ENCODE peak calls at places on chromosomes 7 and 10, in nine cellular contexts. Y is tibial nerve, F is psoas muscle, X is esophagus muscularis mucosa, I is uterus, P is heart right ventricle, R is sigmoid colon, B is A549, H is PC-3. N is an unnamed sample. For H3K4me1, the result is how much of the 10 kb centered on the place peaks cover.

GRCh38 chr7:133542209-133542780 is 289.4 kb downstream of the EXOC4 start:
- DNase-seq in Y (no peak), F (no peak), X (no peak), I (no peak), P (no peak), R (no peak), B (no peak), H (no peak), N (no peak)

GRCh38 chr10:1297566-1298301 is 241.5 kb downstream of the WDR37 start:
- DNase-seq in Y (no peak), F (no peak), X (no peak), I (no peak), P (no peak), R (no peak), B (no peak), H (no peak), N (no peak)

GRCh38 chr10:132627736-132628512 is 90.3 kb downstream of the INPP5A start:
- DNase-seq in Y (no peak), F (peak), X (no peak), I (peak), P (peak), R (peak), B (no peak), H (no peak), N (peak)

GRCh38 chr7:3959364-3959763 is 658.3 kb downstream of the SDK1 start:
- DNase-seq in Y (no peak), F (no peak), X (no peak), I (no peak), P (no peak), R (no peak), B (no peak), H (no peak), N (no peak)

GRCh38 chr7:27187702-27188665 is 3.0 kb upstream of the HOXA11 start:
- DNase-seq in Y (peak), F (no peak), X (no peak), I (no peak), P (no peak), R (peak), B (no peak), H (peak), N (no peak)

GRCh38 chr7:159229683-159230475 is 85.2 kb upstream of the VIPR2 start:
- DNase-seq in Y (no peak), F (no peak), X (peak), I (no peak), P (no peak), R (no peak), B (no peak), H (no peak), N (no peak)

GRCh38 chr10:120432209-120432608 is 24.8 kb upstream of the PLPP4 start:
- DNase-seq in Y (no peak), F (no peak), X (no peak), I (no peak), P (no peak), R (no peak), B (no peak), H (no peak), N (no peak)

GRCh38 chr10:37146443-37146842 is 21.0 kb downstream of the ANKRD30A start:
- DNase-seq in Y (no peak), F (no peak), X (no peak), I (no peak), P (no peak), R (no peak), B (peak), H (peak), N (no peak)

GRCh38 chr7:26993816-26994810 is 101.7 kb downstream of the HOXA1 start:
- DNase-seq in Y (no peak), F (no peak), X (no peak), I (no peak), P (no peak), R (no peak), B (no peak), H (no peak), N (no peak)

GRCh38 chr7:6494365-6494764 is 46.6 kb upstream of the DAGLB start:
- DNase-seq in Y (no peak), F (no peak), X (no peak), I (no peak), P (no peak), R (no peak), B (no peak), H (no peak), N (no peak)

GRCh38 chr7:25118048-25118753 is 6.9 kb downstream of the CYCS start:
- DNase-seq in Y (no peak), F (no peak), X (no peak), I (no peak), P (no peak), R (no peak), B (no peak), H (no peak), N (no peak)

GRCh38 chr7:137254766-137255165 is 88.8 kb downstream of the PTN start:
- DNase-seq in Y (no peak), F (no peak), X (no peak), I (no peak), P (no peak), R (no peak), B (no peak), H (no peak), N (no peak)

GRCh38 chr7:148501707-148502139 is 88.8 kb upstream of the C7orf33 start:
- DNase-seq in Y (no peak), F (no peak), X (peak), I (no peak), P (no peak), R (no peak), B (no peak), H (peak), N (no peak)

GRCh38 chr10:102554531-102554930 is 50.8 kb downstream of the SUFU start:
- DNase-seq in Y (no peak), F (no peak), X (no peak), I (no peak), P (no peak), R (no peak), B (no peak), H (no peak), N (no peak)

GRCh38 chr7:102933763-102934162 is 21.0 kb downstream of the LRRC17 start:
- DNase-seq in Y (no peak), F (peak), X (no peak), I (peak), P (peak), R (peak), B (no peak), H (no peak), N (peak)

GRCh38 chr10:49165940-49166803 is 22.0 kb downstream of the TMEM273 start:
- DNase-seq in Y (no peak), F (no peak), X (no peak), I (no peak), P (no peak), R (no peak), B (no peak), H (no peak), N (no peak)

GRCh38 chr10:122062831-122063674 is 74.1 kb downstream of the TACC2 start:
- DNase-seq in Y (peak), F (peak), X (peak), I (peak), P (peak), R (peak), B (peak), H (peak), N (peak)

GRCh38 chr10:23158370-23158769 is 33.7 kb upstream of the PTF1A start:
- DNase-seq in Y (no peak), F (no peak), X (peak), I (peak), P (no peak), R (no peak), B (peak), H (peak), N (no peak)

GRCh38 chr10:75276029-75276872 is 40.5 kb upstream of the COMTD1 start:
- DNase-seq in Y (no peak), F (no peak), X (no peak), I (no peak), P (peak), R (peak), B (no peak), H (no peak), N (no peak)

GRCh38 chr10:112260831-112261230 is 22.4 kb upstream of the TECTB start:
- DNase-seq in Y (no peak), F (no peak), X (peak), I (no peak), P (no peak), R (no peak), B (no peak), H (no peak), N (no peak)

GRCh38 chr10:92891885-92892705 is 43.8 kb downstream of the EXOC6 start:
- DNase-seq in Y (no peak), F (peak), X (no peak), I (peak), P (no peak), R (peak), B (peak), H (peak), N (no peak)

GRCh38 chr7:70299447-70299807 is 701.2 kb downstream of the AUTS2 start:
- DNase-seq in Y (no peak), F (no peak), X (no peak), I (no peak), P (no peak), R (no peak), B (no peak), H (no peak), N (no peak)

GRCh38 chr7:138865843-138866242 is 67.8 kb upstream of the ATP6V0A4 start:
- DNase-seq in Y (no peak), F (no peak), X (no peak), I (no peak), P (no peak), R (no peak), B (no peak), H (peak), N (no peak)

GRCh38 chr7:158763454-158764033 is 58.9 kb upstream of the NCAPG2 start:
- DNase-seq in Y (no peak), F (no peak), X (no peak), I (no peak), P (no peak), R (no peak), B (no peak), H (no peak), N (no peak)

GRCh38 chr10:63573068-63573697 is 52.0 kb downstream of the REEP3 start:
- DNase-seq in Y (no peak), F (no peak), X (no peak), I (no peak), P (no peak), R (no peak), B (no peak), H (no peak), N (no peak)

GRCh38 chr7:158259141-158259540 is 328.5 kb downstream of the PTPRN2 start:
- DNase-seq in Y (no peak), F (no peak), X (no peak), I (no peak), P (no peak), R (no peak), B (no peak), H (no peak), N (no peak)

GRCh38 chr10:17841055-17841454 is 31.9 kb downstream of the MRC1 start:
- DNase-seq in Y (no peak), F (no peak), X (no peak), I (no peak), P (no peak), R (no peak), B (no peak), H (peak), N (no peak)

GRCh38 chr10:119859422-119860258 is 13.0 kb downstream of the MCMBP start:
- DNase-seq in Y (no peak), F (no peak), X (no peak), I (no peak), P (no peak), R (no peak), B (peak), H (peak), N (no peak)

GRCh38 chr10:131315343-131315742 is 3.8 kb upstream of the TCERG1L start:
- DNase-seq in Y (no peak), F (no peak), X (no peak), I (no peak), P (no peak), R (no peak), B (no peak), H (no peak), N (no peak)

GRCh38 chr7:26397786-26398435 is 106.2 kb downstream of the SNX10 start:
- DNase-seq in Y (no peak), F (peak), X (no peak), I (no peak), P (peak), R (no peak), B (peak), H (peak), N (no peak)

GRCh38 chr10:133258066-133258817 is 18.4 kb downstream of the ADAM8 start:
- DNase-seq in Y (no peak), F (no peak), X (no peak), I (no peak), P (no peak), R (no peak), B (no peak), H (peak), N (no peak)

DNA sequence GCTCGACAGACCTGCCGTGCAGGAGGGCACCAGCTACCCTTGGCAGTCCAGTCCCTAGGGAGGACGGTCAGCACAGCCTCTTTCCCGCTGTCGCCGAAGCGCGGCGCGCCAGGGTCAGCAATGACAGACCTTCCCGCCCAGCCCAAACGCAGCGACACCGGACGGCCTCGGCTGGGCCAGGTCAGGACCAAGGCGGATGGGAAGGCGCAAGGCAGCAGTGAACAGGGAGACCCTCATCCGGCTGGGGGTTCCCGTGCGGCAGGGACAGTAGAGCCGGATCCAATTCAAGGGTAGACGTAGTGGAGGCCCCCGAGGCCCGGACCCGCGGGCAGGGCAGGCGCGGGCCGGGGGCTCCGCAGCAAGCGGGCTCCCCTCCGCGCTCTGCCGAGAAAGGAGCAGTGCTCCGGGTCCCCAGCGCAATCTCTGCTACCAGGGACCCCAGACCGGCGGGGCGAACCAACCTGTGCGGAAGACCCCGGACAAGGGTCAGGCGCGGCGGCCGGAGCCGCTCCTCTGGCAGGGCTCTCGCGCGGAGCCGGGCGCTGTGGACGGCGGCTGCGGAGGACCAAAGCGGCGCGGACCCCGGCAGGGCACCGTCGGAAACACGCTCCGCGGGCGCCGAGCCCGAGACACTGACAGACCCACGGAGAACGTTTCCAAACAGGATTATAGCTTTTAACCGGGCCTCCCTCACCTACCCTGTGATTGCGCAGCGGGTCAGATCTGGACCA is at the start of gene SEC31B:
- DNase-seq in Y (no peak), F (peak), X (no peak), I (no peak), P (peak), R (no peak), B (no peak), H (no peak), N (no peak)
- TF ChIP-seq CTCF in Y (no peak), F (no peak), X (no peak), I (no peak), P (no peak), R (no peak), B (no peak), H (no peak), N (no peak)

GRCh38 chr7:123665157-123665556 is 9.5 kb downstream of the LMOD2 start:
- DNase-seq in Y (no peak), F (no peak), X (no peak), I (no peak), P (no peak), R (no peak), B (no peak), H (peak), N (no peak)
- H3K4me1 ChIP-seq in Y (under half), F (under half), X (under half), I (under half), P (under half), R (under half), B (under half), H (under half), N (under half)

GRCh38 chr7:152568972-152569371 is 107.0 kb downstream of the XRCC2 start:
- DNase-seq in Y (no peak), F (no peak), X (no peak), I (no peak), P (no peak), R (no peak), B (no peak), H (no peak), N (no peak)

GRCh38 chr7:152564656-152565055 is 111.3 kb downstream of the XRCC2 start:
- DNase-seq in Y (no peak), F (no peak), X (no peak), I (no peak), P (no peak), R (no peak), B (no peak), H (no peak), N (no peak)

GRCh38 chr7:152571031-152571430 is 104.9 kb downstream of the XRCC2 start:
- DNase-seq in Y (no peak), F (no peak), X (no peak), I (no peak), P (no peak), R (no peak), B (no peak), H (no peak), N (no peak)

GRCh38 chr7:152565731-152566130 is 110.2 kb downstream of the XRCC2 start:
- DNase-seq in Y (no peak), F (no peak), X (no peak), I (no peak), P (no peak), R (no peak), B (no peak), H (no peak), N (no peak)
- H3K4me3 ChIP-seq in Y (no peak), F (no peak), X (no peak), I (no peak), P (no peak), R (no peak), B (no peak), H (no peak), N (no peak)

DNA sequence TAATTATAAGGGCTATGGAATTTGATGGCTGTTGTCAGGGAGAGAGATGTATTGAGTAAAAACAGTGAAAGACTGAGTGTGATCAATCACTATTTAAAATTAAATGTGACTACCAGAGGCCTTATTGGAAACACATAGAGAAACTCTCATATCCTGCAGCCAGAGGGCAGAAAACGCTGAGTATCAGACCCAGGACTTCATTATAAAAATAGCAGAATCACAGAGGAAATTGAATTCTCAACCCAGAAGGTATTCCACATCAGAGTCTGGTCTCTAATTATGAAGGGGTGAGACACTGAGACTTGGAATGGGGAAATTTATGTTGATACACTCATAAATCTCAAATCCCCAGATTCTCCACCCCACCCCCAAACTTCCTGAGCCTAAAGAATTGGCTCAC is 69.5 kb upstream of the IL6 start:
- DNase-seq in Y (no peak), F (no peak), X (no peak), I (no peak), P (no peak), R (no peak), B (no peak), H (no peak), N (no peak)
- TF ChIP-seq CTCF in Y (no peak), F (no peak), X (no peak), I (no peak), P (no peak), R (no peak), B (no peak), H (no peak), N (no peak)

GRCh38 chr7:42194218-42194617 is 42.8 kb downstream of the GLI3 start:
- DNase-seq in Y (no peak), F (no peak), X (no peak), I (no peak), P (no peak), R (no peak), B (no peak), H (no peak), N (no peak)
- H3K4me1 ChIP-seq in Y (under half), F (under half), X (half or more), I (under half), P (under half), R (half or more), B (under half), H (under half), N (under half)

GRCh38 chr10:104331208-104331838 is 6.9 kb downstream of the ITPRIP start:
- DNase-seq in Y (no peak), F (no peak), X (no peak), I (no peak), P (no peak), R (peak), B (no peak), H (peak), N (no peak)
- H3K4me3 ChIP-seq in Y (no peak), F (peak), X (peak), I (no peak), P (peak), R (no peak), B (peak), H (peak), N (peak)

DNA sequence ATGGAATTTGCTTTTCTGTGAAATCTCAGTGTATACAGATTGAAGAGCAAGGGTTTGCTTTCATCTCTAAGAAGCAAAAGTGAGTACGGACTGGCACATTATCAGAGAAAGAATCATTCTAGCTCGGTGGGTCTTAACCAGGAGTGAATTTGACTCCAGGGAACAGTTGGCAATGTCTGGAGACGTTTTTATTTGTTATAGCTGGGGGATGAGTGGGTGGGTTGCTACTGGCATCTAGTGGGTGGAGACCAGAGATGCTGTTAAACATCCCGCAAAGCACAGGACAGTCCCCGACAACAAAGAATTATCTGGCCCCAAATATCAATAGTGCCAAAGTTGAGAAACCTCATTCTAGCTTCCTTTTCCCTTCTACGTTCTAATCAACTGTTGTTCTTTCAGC is 43.8 kb upstream of the ATRNL1 start:
- DNase-seq in Y (no peak), F (no peak), X (peak), I (no peak), P (no peak), R (no peak), B (no peak), H (no peak), N (no peak)
- TF ChIP-seq CTCF in Y (no peak), F (no peak), X (no peak), I (no peak), P (no peak), R (no peak), B (no peak), H (no peak), N (no peak)

GRCh38 chr10:77501152-77501845 is 136.3 kb downstream of the KCNMA1 start:
- DNase-seq in Y (no peak), F (peak), X (no peak), I (peak), P (no peak), R (peak), B (peak), H (peak), N (peak)
- H3K4me1 ChIP-seq in Y (under half), F (under half), X (half or more), I (under half), P (under half), R (under half), B (half or more), H (half or more), N (half or more)